ENCODE peak calls at places on chromosomes 11 and 22, in four cellular contexts. F, A, J and Z are unnamed samples.

GRCh38 chr11:67699521-67699920 is 25.1 kb upstream of the ALDH3B2 start:
- DNase-seq in F (no peak), A (peak), J (peak), Z (no peak)

GRCh38 chr11:72141066-72141465 is 5.5 kb downstream of the FOLR3 start:
- DNase-seq in F (no peak), A (peak), J (peak), Z (no peak)

GRCh38 chr11:82703796-82704195 is 29.9 kb downstream of the FAM181B start:
- DNase-seq in A (no peak), F (no peak), J (no peak), Z (no peak)

GRCh38 chr22:36201630-36202312 is at the start of gene APOL4:
- DNase-seq in A (peak), F (peak), J (no peak), Z (no peak)

GRCh38 chr22:21102659-21103267 is 57.0 kb downstream of the LRRC74B start:
- DNase-seq in J (peak), A (peak), F (peak), Z (peak)

GRCh38 chr22:23113067-23113846 is 28.5 kb downstream of the RSPH14 start:
- DNase-seq in A (peak), J (no peak), F (peak), Z (no peak)

GRCh38 chr11:103676413-103676812 is 360.0 kb upstream of the DDI1 start:
- DNase-seq in A (peak), F (no peak), J (no peak), Z (no peak)

GRCh38 chr11:63443714-63444113 is 47.3 kb downstream of the PLAAT5 start:
- DNase-seq in F (no peak), J (no peak), A (no peak), Z (no peak)

GRCh38 chr11:65485820-65486219 is 13.0 kb upstream of the MALAT1 start:
- DNase-seq in A (no peak), J (no peak), F (no peak), Z (no peak)

GRCh38 chr22:32951081-32951806 is 106.9 kb downstream of the SYN3 start:
- DNase-seq in F (no peak), A (no peak), J (no peak), Z (no peak)

GRCh38 chr11:74366576-74366975 is 31.7 kb downstream of the PGM2L1 start:
- DNase-seq in F (no peak), A (peak), J (peak), Z (no peak)

GRCh38 chr11:76152086-76152658 is 54.1 kb downstream of the WNT11 start:
- DNase-seq in A (peak), J (peak), F (peak), Z (peak)

GRCh38 chr11:26837154-26837553 is 115.3 kb upstream of the SLC5A12 start:
- DNase-seq in F (no peak), J (no peak), A (no peak), Z (no peak)

GRCh38 chr22:46047841-46048595 is 71.1 kb upstream of the WNT7B start:
- DNase-seq in J (no peak), A (no peak), F (no peak), Z (no peak)

GRCh38 chr22:41280065-41280464 is 5.9 kb downstream of the RANGAP1 start:
- DNase-seq in A (no peak), J (no peak), F (no peak), Z (no peak)

GRCh38 chr22:19361501-19362103 is 69.9 kb downstream of the HIRA start:
- DNase-seq in F (no peak), A (no peak), J (no peak), Z (peak)

GRCh38 chr11:115695677-115696451 is 191.6 kb upstream of the CADM1 start:
- DNase-seq in J (no peak), F (no peak), A (no peak), Z (no peak)

GRCh38 chr11:62546937-62547625 is 475 bp upstream of the AHNAK start:
- DNase-seq in F (no peak), J (no peak), A (peak), Z (no peak)

GRCh38 chr11:78657441-78657840 is 82.8 kb upstream of the NARS2 start:
- DNase-seq in J (no peak), A (no peak), F (no peak), Z (peak)

GRCh38 chr11:126999366-126999765 is 1.2 kb downstream of the KIRREL3 start:
- DNase-seq in J (no peak), F (no peak), A (no peak), Z (no peak)

GRCh38 chr11:68889948-68890446 is 13.6 kb downstream of the MRPL21 start:
- DNase-seq in J (peak), A (peak), F (peak), Z (peak)
- TF ChIP-seq CTCF in J (peak), A (peak), F (peak), Z (peak)

GRCh38 chr11:131583823-131584222 is 213.4 kb downstream of the NTM start:
- DNase-seq in F (no peak), J (no peak), A (no peak), Z (no peak)

GRCh38 chr11:131581006-131581405 is 210.6 kb downstream of the NTM start:
- DNase-seq in J (peak), F (no peak), A (no peak), Z (no peak)

GRCh38 chr11:131582021-131582531 is 211.7 kb downstream of the NTM start:
- DNase-seq in J (no peak), F (no peak), A (no peak), Z (no peak)

GRCh38 chr11:131588057-131588456 is 217.6 kb downstream of the NTM start:
- DNase-seq in A (no peak), J (no peak), F (no peak), Z (no peak)

GRCh38 chr11:131584694-131585592 is 214.5 kb downstream of the NTM start:
- DNase-seq in J (no peak), F (no peak), A (peak), Z (no peak)
- TF ChIP-seq CTCF in J (peak), F (peak), A (peak), Z (peak)

GRCh38 chr11:34208266-34209135 is 103.1 kb downstream of the NAT10 start:
- DNase-seq in A (no peak), J (peak), F (no peak), Z (no peak)

GRCh38 chr11:34207487-34207886 is 102.1 kb downstream of the NAT10 start:
- DNase-seq in F (no peak), J (no peak), A (no peak), Z (no peak)

GRCh38 chr11:34213366-34213765 is 107.9 kb downstream of the NAT10 start:
- DNase-seq in A (no peak), J (peak), F (no peak), Z (no peak)

GRCh38 chr11:34206598-34207300 is 101.3 kb downstream of the NAT10 start:
- DNase-seq in J (no peak), F (no peak), A (peak), Z (no peak)

DNA sequence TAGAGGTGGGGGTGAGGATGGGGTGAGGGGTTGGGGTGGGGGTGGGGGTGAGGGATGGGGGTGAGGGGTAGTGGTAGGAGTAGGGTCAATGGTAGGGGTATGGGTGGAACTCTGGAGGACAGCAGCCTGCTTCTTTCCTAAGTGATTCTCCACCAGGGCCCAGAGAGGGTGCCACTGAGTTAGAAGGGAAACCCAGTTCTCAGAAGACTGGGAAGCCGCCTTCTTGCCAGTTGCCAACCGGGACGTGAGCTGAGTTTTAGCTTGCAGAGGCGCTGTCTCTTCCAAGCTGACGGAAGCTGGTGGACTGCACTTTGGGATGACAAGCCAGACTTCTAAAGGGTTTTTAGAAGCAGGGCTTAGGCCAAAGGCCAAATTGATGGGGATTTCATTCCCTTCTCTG is 104.4 kb downstream of the NAT10 start:
- DNase-seq in J (no peak), A (no peak), F (no peak), Z (no peak)
- TF ChIP-seq CTCF in J (no peak), A (no peak), F (no peak), Z (no peak)

DNA sequence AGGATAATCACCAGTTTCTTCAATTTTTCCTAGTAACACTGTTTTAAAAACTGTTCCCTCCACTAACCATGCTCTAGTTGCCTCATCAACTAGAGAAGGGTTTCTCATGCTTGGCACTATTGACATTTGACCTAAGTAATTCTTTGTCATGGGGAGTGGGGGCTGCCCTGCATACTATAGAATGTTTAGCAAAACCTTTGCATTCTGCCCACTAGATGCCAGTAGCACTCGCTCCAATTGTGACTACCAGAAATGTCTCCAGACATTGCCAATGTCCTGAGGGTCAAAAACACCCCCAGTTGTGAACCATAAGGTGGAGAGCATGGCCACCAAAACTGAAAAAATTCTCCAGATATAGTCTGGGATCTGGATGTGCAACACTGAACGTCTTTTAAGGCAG is 27.6 kb upstream of the BMAL1 start:
- DNase-seq in F (no peak), J (no peak), A (peak), Z (no peak)
- TF ChIP-seq CTCF in F (peak), J (no peak), A (no peak), Z (peak)

GRCh38 chr11:69353696-69354544 is 60.0 kb downstream of the MYEOV start:
- DNase-seq in A (no peak), F (no peak), J (no peak), Z (peak)
- TF ChIP-seq CTCF in A (no peak), F (no peak), J (no peak), Z (peak)